ENCODE peak calls at places on chromosomes 6 and 20, in five cellular contexts. E is esophagus squamous epithelium; A is pancreas; V is upper lobe of right lung; R is CD4-positive, CD25-positive, alpha-beta regulatory T cell. W is an unnamed sample.
A peak's percentile ranks its signal among the peaks of the same experiment; 100 is the strongest.

GRCh38 chr6:37602360-37602759 is 95.3 kb downstream of the MDGA1 start:
- DNase-seq in A (no peak), R (no peak), V (no peak), E (no peak), W (no peak)

GRCh38 chr6:4225207-4225872 is 90.0 kb upstream of the ECI2 start:
- DNase-seq in E (no peak), V (no peak), A (no peak), R (no peak), W (no peak)

GRCh38 chr6:107679457-107679856 is 144.7 kb downstream of the SCML4 start:
- DNase-seq in E (no peak), V (no peak), A (no peak), R (no peak), W (no peak)

GRCh38 chr20:6533828-6534388 is 233.6 kb upstream of the BMP2 start:
- DNase-seq in A (no peak), E (no peak), V (no peak), R (no peak), W (no peak)

GRCh38 chr6:33417127-33417902 is 592 bp downstream of the CUTA start:
- DNase-seq in A (no peak), V (no peak), E (no peak), R (no peak), W (no peak)

GRCh38 chr20:31593221-31594001 is 11.7 kb upstream of the ID1 start:
- DNase-seq in E (no peak), R (no peak), V (peak; percentile 79), A (no peak), W (no peak)

GRCh38 chr6:168528457-168529095 is 87.6 kb downstream of the SMOC2 start:
- DNase-seq in R (no peak), V (no peak), A (no peak), E (no peak), W (no peak)

GRCh38 chr6:8195040-8195713 is 92.8 kb upstream of the EEF1E1 start:
- DNase-seq in R (no peak), V (no peak), A (no peak), E (no peak), W (no peak)

GRCh38 chr20:10572853-10573252 is 100.9 kb downstream of the JAG1 start:
- DNase-seq in A (no peak), E (no peak), V (no peak), R (no peak), W (no peak)

GRCh38 chr20:46438156-46438750 is 31.8 kb upstream of the ELMO2 start:
- DNase-seq in V (no peak), E (no peak), A (no peak), R (no peak), W (no peak)

GRCh38 chr20:1820137-1821074 is 74.8 kb upstream of the SIRPA start:
- DNase-seq in A (no peak), V (no peak), E (no peak), R (no peak), W (no peak)

GRCh38 chr6:118768904-118769325 is 117.5 kb upstream of the CEP85L start:
- DNase-seq in R (no peak), V (no peak), E (no peak), A (no peak), W (no peak)

GRCh38 chr20:56843817-56844216 is 214.7 kb downstream of the TFAP2C start:
- DNase-seq in V (no peak), A (no peak), R (no peak), E (no peak), W (no peak)

GRCh38 chr6:21164768-21165326 is 428.7 kb upstream of the SOX4 start:
- DNase-seq in E (no peak), A (no peak), V (no peak), R (no peak), W (no peak)

GRCh38 chr6:22551280-22551679 is 18.1 kb upstream of the HDGFL1 start:
- DNase-seq in E (no peak), R (no peak), A (no peak), V (no peak), W (no peak)

GRCh38 chr20:61230166-61230565 is 21.9 kb upstream of the CDH4 start:
- DNase-seq in A (no peak), V (no peak), E (no peak), R (no peak), W (no peak)

GRCh38 chr20:17568972-17569471 is 853 bp upstream of the DSTN start:
- DNase-seq in R (peak; percentile 19), A (peak; percentile 87), E (no peak), V (peak; percentile 90), W (peak; percentile 80)

GRCh38 chr6:42392871-42393270 is 58.9 kb downstream of the TRERF1 start:
- DNase-seq in E (no peak), A (no peak), V (no peak), R (no peak), W (no peak)

GRCh38 chr20:4026093-4026601 is 10.8 kb upstream of the RNF24 start:
- DNase-seq in E (no peak), R (no peak), A (no peak), V (no peak), W (peak; percentile 47)

GRCh38 chr6:161152904-161153662 is 120.8 kb downstream of the AGPAT4 start:
- DNase-seq in A (no peak), E (no peak), R (no peak), V (no peak), W (no peak)

GRCh38 chr6:161151660-161152526 is 122.0 kb downstream of the AGPAT4 start:
- DNase-seq in A (no peak), V (no peak), E (no peak), R (no peak), W (no peak)

GRCh38 chr6:161151059-161151645 is 122.7 kb downstream of the AGPAT4 start:
- DNase-seq in E (no peak), A (no peak), R (no peak), V (no peak), W (no peak)

GRCh38 chr6:161152527-161152862 is 121.4 kb downstream of the AGPAT4 start:
- DNase-seq in V (no peak), R (no peak), A (no peak), E (no peak), W (no peak)

GRCh38 chr6:161150566-161150965 is 123.3 kb downstream of the AGPAT4 start:
- DNase-seq in E (no peak), A (no peak), V (no peak), R (no peak), W (no peak)
- H3K4me3 ChIP-seq in E (no peak overlapping the region), A (no peak overlapping the region), V (no peak overlapping the region), R (no peak overlapping the region), W (no peak overlapping the region)

GRCh38 chr20:50303573-50304500 is 113.2 kb downstream of the CEBPB start:
- DNase-seq in V (peak; percentile 78), R (no peak), A (peak; percentile 68), E (no peak), W (peak; percentile 82)
- H3K4me1 ChIP-seq in V (peaks cover 53% of the 10 kb centered on the region), R (no peaks in the 10 kb centered on the region), A (peaks cover 23% of the 10 kb centered on the region), E (peaks cover 59% of the 10 kb centered on the region), W (peaks cover 37% of the 10 kb centered on the region)

GRCh38 chr6:148701393-148701774 is 45.4 kb upstream of the UST start:
- DNase-seq in R (no peak), V (no peak), A (no peak), E (no peak), W (no peak)
- H3K4me3 ChIP-seq in R (peak overlapping the region; percentile 84), V (peak overlapping the region; percentile 50), A (peak overlapping the region; percentile 34), E (peak overlapping the region; percentile 55), W (no peak overlapping the region)

DNA sequence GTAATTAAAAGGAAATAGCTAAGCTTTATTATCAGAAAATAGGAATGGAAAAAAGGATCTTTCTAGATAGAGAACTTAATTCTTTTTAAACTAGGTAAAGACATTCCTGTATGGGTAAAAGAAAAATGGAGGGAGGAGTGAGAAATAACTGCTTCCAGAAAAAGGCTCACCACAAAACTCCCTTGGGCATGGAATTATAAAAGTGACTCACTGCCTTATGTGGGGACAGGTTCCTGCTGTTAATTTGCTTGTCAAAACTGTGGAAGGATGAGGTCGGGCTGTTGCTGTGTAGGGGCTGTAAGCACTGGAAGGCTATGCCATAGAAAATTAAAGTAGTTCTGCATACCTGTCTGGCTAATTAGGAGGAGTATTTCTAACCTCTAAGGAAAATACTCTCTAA is 158.7 kb downstream of the UBE3D start:
- DNase-seq in A (no peak), R (no peak), V (no peak), E (no peak), W (no peak)
- H3K4me1 ChIP-seq in A (no peaks in the 10 kb centered on the region), R (no peaks in the 10 kb centered on the region), V (no peaks in the 10 kb centered on the region), E (peaks cover 11% of the 10 kb centered on the region), W (peaks cover 15% of the 10 kb centered on the region)

GRCh38 chr20:32681175-32682084 is 7.7 kb upstream of the C20orf203 start:
- DNase-seq in V (no peak), E (no peak), A (no peak), R (no peak), W (no peak)
- H3K4me3 ChIP-seq in V (no peak overlapping the region), E (no peak overlapping the region), A (no peak overlapping the region), R (no peak overlapping the region), W (no peak overlapping the region)

W was measured in heart right ventricle.